ENCODE peak calls at places on chromosomes 3 and 15, in eight cellular contexts. One of them, this sample, is unnamed.

GRCh38 chr3:154151969-154152368 is 30.8 kb downstream of the ARHGEF26 start:
- DNase-seq in WTC11: no peak
- DNase-seq in LoVo: no peak
- DNase-seq in activated T-cell treated with anti-CD3 and anti-CD28 coated beads for 1 hour: no peak
- DNase-seq in EL: peak
- DNase-seq in CD4-positive, CD25-positive, alpha-beta regulatory T cell: no peak
- DNase-seq in germinal center: no peak
- DNase-seq in stimulated activated effector memory CD8-positive, alpha-beta T cell treated with anti-CD3 and anti-CD28 coated beads, Interleukin-12 subunit alpha, Interleukin-12 subunit beta, amount 100 ng/mL, for 72 hours: no peak
- DNase-seq in this sample: no peak

GRCh38 chr15:63061971-63062370 is 19.4 kb downstream of the TPM1 start:
- DNase-seq in LoVo: no peak
- DNase-seq in CD4-positive, CD25-positive, alpha-beta regulatory T cell: no peak
- DNase-seq in germinal center: no peak
- DNase-seq in stimulated activated effector memory CD8-positive, alpha-beta T cell treated with anti-CD3 and anti-CD28 coated beads, Interleukin-12 subunit alpha, Interleukin-12 subunit beta, amount 100 ng/mL, for 72 hours: no peak
- DNase-seq in WTC11: no peak
- DNase-seq in activated T-cell treated with anti-CD3 and anti-CD28 coated beads for 1 hour: no peak
- DNase-seq in EL: no peak
- DNase-seq in this sample: no peak

GRCh38 chr3:116886202-116886893 is 176.8 kb downstream of the TUSC7 start:
- DNase-seq in LoVo: no peak
- DNase-seq in germinal center: peak
- DNase-seq in WTC11: no peak
- DNase-seq in EL: no peak
- DNase-seq in activated T-cell treated with anti-CD3 and anti-CD28 coated beads for 1 hour: no peak
- DNase-seq in stimulated activated effector memory CD8-positive, alpha-beta T cell treated with anti-CD3 and anti-CD28 coated beads, Interleukin-12 subunit alpha, Interleukin-12 subunit beta, amount 100 ng/mL, for 72 hours: no peak
- DNase-seq in CD4-positive, CD25-positive, alpha-beta regulatory T cell: no peak
- DNase-seq in this sample: no peak

GRCh38 chr3:147422934-147423599 is 13.9 kb downstream of the ZIC1 start:
- DNase-seq in activated T-cell treated with anti-CD3 and anti-CD28 coated beads for 1 hour: no peak
- DNase-seq in WTC11: peak
- DNase-seq in CD4-positive, CD25-positive, alpha-beta regulatory T cell: no peak
- DNase-seq in EL: no peak
- DNase-seq in stimulated activated effector memory CD8-positive, alpha-beta T cell treated with anti-CD3 and anti-CD28 coated beads, Interleukin-12 subunit alpha, Interleukin-12 subunit beta, amount 100 ng/mL, for 72 hours: no peak
- DNase-seq in germinal center: no peak
- DNase-seq in LoVo: no peak
- DNase-seq in this sample: no peak

GRCh38 chr3:66203275-66203674 is 17.5 kb upstream of the SLC25A26 start:
- DNase-seq in germinal center: no peak
- DNase-seq in WTC11: no peak
- DNase-seq in CD4-positive, CD25-positive, alpha-beta regulatory T cell: no peak
- DNase-seq in EL: no peak
- DNase-seq in LoVo: no peak
- DNase-seq in activated T-cell treated with anti-CD3 and anti-CD28 coated beads for 1 hour: no peak
- DNase-seq in stimulated activated effector memory CD8-positive, alpha-beta T cell treated with anti-CD3 and anti-CD28 coated beads, Interleukin-12 subunit alpha, Interleukin-12 subunit beta, amount 100 ng/mL, for 72 hours: no peak
- DNase-seq in this sample: no peak

GRCh38 chr3:72818092-72818721 is 30.0 kb downstream of the SHQ1 start:
- DNase-seq in CD4-positive, CD25-positive, alpha-beta regulatory T cell: peak
- DNase-seq in activated T-cell treated with anti-CD3 and anti-CD28 coated beads for 1 hour: no peak
- DNase-seq in stimulated activated effector memory CD8-positive, alpha-beta T cell treated with anti-CD3 and anti-CD28 coated beads, Interleukin-12 subunit alpha, Interleukin-12 subunit beta, amount 100 ng/mL, for 72 hours: no peak
- DNase-seq in EL: no peak
- DNase-seq in WTC11: no peak
- DNase-seq in germinal center: no peak
- DNase-seq in LoVo: no peak
- DNase-seq in this sample: peak

GRCh38 chr15:42108189-42108588 is 13.8 kb upstream of the PLA2G4D start:
- DNase-seq in EL: peak
- DNase-seq in stimulated activated effector memory CD8-positive, alpha-beta T cell treated with anti-CD3 and anti-CD28 coated beads, Interleukin-12 subunit alpha, Interleukin-12 subunit beta, amount 100 ng/mL, for 72 hours: no peak
- DNase-seq in CD4-positive, CD25-positive, alpha-beta regulatory T cell: no peak
- DNase-seq in germinal center: no peak
- DNase-seq in activated T-cell treated with anti-CD3 and anti-CD28 coated beads for 1 hour: no peak
- DNase-seq in WTC11: no peak
- DNase-seq in LoVo: peak
- DNase-seq in this sample: no peak

GRCh38 chr3:197809356-197810020 is 18.4 kb downstream of the LRCH3 start:
- DNase-seq in activated T-cell treated with anti-CD3 and anti-CD28 coated beads for 1 hour: no peak
- DNase-seq in EL: peak
- DNase-seq in LoVo: no peak
- DNase-seq in stimulated activated effector memory CD8-positive, alpha-beta T cell treated with anti-CD3 and anti-CD28 coated beads, Interleukin-12 subunit alpha, Interleukin-12 subunit beta, amount 100 ng/mL, for 72 hours: no peak
- DNase-seq in CD4-positive, CD25-positive, alpha-beta regulatory T cell: no peak
- DNase-seq in germinal center: no peak
- DNase-seq in WTC11: no peak
- DNase-seq in this sample: no peak

GRCh38 chr3:138042043-138042442 is 32.1 kb downstream of the CLDN18 start:
- DNase-seq in LoVo: no peak
- DNase-seq in CD4-positive, CD25-positive, alpha-beta regulatory T cell: no peak
- DNase-seq in EL: peak
- DNase-seq in WTC11: no peak
- DNase-seq in activated T-cell treated with anti-CD3 and anti-CD28 coated beads for 1 hour: no peak
- DNase-seq in germinal center: no peak
- DNase-seq in stimulated activated effector memory CD8-positive, alpha-beta T cell treated with anti-CD3 and anti-CD28 coated beads, Interleukin-12 subunit alpha, Interleukin-12 subunit beta, amount 100 ng/mL, for 72 hours: no peak
- DNase-seq in this sample: peak

GRCh38 chr3:36380171-36381031 is at the start of gene STAC:
- DNase-seq in EL: peak
- DNase-seq in WTC11: peak
- DNase-seq in CD4-positive, CD25-positive, alpha-beta regulatory T cell: no peak
- DNase-seq in LoVo: no peak
- DNase-seq in stimulated activated effector memory CD8-positive, alpha-beta T cell treated with anti-CD3 and anti-CD28 coated beads, Interleukin-12 subunit alpha, Interleukin-12 subunit beta, amount 100 ng/mL, for 72 hours: no peak
- DNase-seq in activated T-cell treated with anti-CD3 and anti-CD28 coated beads for 1 hour: no peak
- DNase-seq in germinal center: peak
- DNase-seq in this sample: no peak